ENCODE peak calls at places on chromosomes 11 and 22, in five cellular contexts. E, B, X, J and V are unnamed samples. For H3K4me1, the result is how much of the 10 kb centered on the place peaks cover.

GRCh38 chr22:48644108-48644507 is 1183.6 kb downstream of the BRD1 start:
- DNase-seq in B (no peak), E (peak), J (no peak), X (no peak), V (no peak)

GRCh38 chr11:66752148-66752547 is 23.1 kb upstream of the SPTBN2 start:
- DNase-seq in X (no peak), B (no peak), J (no peak), E (no peak), V (no peak)

GRCh38 chr22:29443452-29443851 is 5.1 kb downstream of the RFPL1 start:
- DNase-seq in J (no peak), B (no peak), E (no peak), X (no peak), V (no peak)

GRCh38 chr11:73404048-73404447 is 27.8 kb downstream of the RELT start:
- DNase-seq in B (no peak), J (peak), X (peak), E (peak), V (no peak)

GRCh38 chr11:95387319-95387718 is 156.3 kb upstream of the SESN3 start:
- DNase-seq in E (no peak), B (no peak), X (no peak), J (no peak), V (no peak)

GRCh38 chr11:43631732-43632131 is 48.8 kb upstream of the HSD17B12 start:
- DNase-seq in J (no peak), X (no peak), B (no peak), E (no peak), V (no peak)

GRCh38 chr11:105862736-105863367 is 159.2 kb downstream of the MSANTD4 start:
- DNase-seq in X (no peak), B (no peak), E (peak), J (no peak), V (no peak)

GRCh38 chr11:50192743-50193142 is 160.1 kb downstream of the OR4C45 start:
- DNase-seq in X (no peak), B (no peak), E (no peak), J (no peak), V (no peak)

GRCh38 chr22:46052801-46053562 is 76.0 kb upstream of the WNT7B start:
- DNase-seq in J (peak), X (peak), E (no peak), B (peak), V (no peak)

GRCh38 chr11:68143310-68143689 is 22.1 kb upstream of the CHKA start:
- DNase-seq in X (no peak), J (no peak), E (no peak), B (no peak), V (no peak)

GRCh38 chr22:45781459-45781858 is 109.8 kb downstream of the ATXN10 start:
- DNase-seq in J (no peak), X (no peak), B (no peak), E (no peak), V (no peak)

GRCh38 chr22:37549704-37550059 is 10.6 kb upstream of the CDC42EP1 start:
- DNase-seq in X (peak), B (peak), E (peak), J (peak), V (no peak)

GRCh38 chr11:118621071-118621815 is 13.8 kb downstream of the PHLDB1 start:
- DNase-seq in J (peak), B (peak), X (peak), E (peak), V (no peak)

DNA sequence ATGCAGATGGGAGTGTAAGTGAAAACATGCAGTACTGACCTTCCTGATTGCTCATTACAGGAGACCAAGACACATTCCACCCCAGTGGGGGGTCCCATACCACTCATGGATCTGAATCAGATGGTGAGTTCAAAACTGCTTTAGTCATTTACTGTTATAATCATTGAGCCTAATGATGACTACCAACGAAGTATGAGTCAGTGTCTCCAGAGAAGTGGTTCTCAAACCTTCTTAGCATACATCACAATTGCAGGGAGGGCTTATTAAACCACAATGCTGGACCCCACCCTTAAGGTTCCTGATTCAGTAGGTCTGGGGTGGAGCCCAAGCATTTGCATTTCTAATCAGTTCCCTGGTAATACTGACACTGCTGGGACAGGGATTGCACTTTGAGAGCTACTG is 75.8 kb downstream of the CD44 start:
- DNase-seq in B (no peak), J (no peak), X (no peak), E (peak), V (no peak)
- H3K27ac ChIP-seq in B (no peak), J (no peak), X (no peak), E (no peak), V (no peak)

GRCh38 chr11:60878245-60879101 is 11.1 kb downstream of the ZP1 start:
- DNase-seq in X (no peak), B (no peak), J (no peak), E (no peak), V (no peak)
- H3K4me1 ChIP-seq in X (under half), B (under half), J (under half), E (under half), V (under half)

DNA sequence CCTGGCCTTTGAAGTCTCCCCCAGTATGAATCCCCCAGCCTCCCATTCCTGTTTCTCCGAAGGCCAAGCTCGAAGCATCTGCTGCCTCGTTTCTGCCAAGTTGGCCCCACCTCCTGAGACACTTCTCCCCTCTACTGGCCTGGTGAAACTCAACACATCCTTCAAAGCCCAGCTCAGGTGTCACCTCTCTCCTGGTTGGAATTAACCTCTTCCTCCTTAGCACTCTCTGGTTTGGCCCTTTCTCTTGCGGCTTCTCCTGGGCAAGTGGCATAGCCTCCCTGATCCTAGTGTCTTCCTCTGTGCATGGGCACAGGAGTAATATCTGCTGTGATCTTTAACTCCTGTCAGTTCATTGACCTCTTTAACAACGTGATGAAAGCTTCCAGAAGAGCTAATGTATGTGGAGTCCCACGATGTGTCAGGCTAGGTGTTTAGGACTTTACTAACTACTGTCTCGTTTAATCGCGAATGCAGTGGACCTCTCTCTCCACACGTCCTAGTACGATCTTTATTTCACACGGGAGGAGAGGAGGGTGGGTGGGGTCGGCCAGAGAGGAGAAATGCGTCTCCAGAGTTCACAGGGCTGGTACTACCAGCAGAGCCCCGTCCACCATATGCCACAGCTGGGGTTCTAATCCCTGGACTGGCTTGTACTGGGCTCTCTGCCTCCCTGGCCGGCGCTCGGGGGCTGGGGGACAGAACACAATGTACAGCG is 824 bp upstream of the PTPRJ start:
- DNase-seq in E (peak), B (peak), J (no peak), X (no peak), V (no peak)
- H3K27ac ChIP-seq in E (peak), B (peak), J (no peak), X (peak), V (no peak)

GRCh38 chr22:17559188-17559587 is 4.1 kb upstream of the SLC25A18 start:
- DNase-seq in X (no peak), B (no peak), J (no peak), E (no peak), V (no peak)
- H3K4me1 ChIP-seq in X (under half), B (under half), J (under half), E (under half), V (under half)

GRCh38 chr11:26234451-26234850 is 97.5 kb upstream of the ANO3 start:
- DNase-seq in X (no peak), E (no peak), B (no peak), J (no peak), V (no peak)
- H3K27ac ChIP-seq in X (no peak), E (no peak), B (no peak), J (no peak), V (no peak)

DNA sequence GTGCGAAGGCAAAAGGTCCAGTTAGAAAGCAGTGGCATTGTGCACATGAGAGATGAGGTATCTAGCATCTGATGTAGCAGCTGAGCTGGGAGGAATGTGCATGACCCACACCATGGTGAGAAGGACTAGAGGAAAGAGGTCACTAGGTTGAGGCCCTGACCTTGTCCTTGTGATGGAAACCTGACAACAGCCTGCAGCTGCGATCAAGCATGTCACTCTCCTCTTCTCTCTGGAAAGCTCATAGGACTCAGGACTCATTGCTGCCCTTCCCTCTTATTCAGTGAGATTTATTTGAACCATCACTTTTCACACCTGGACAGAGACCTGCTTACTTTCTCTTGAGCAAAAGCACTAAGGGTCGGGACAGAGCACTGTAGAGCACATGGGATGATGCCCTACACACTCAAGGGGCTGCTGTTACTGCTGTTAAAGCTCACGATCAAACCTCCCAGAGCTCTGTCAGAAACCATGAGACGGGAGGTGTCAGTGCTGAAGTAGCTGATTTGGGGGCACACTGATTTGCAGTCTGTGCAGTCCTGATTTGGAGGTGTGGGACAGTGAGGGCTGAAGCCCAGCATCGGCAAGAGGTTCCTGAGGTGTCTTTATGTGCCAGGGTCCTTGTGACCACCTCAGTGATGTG is 104.3 kb downstream of the VPREB1 start:
- DNase-seq in J (no peak), B (no peak), X (no peak), E (no peak), V (no peak)
- H3K4me1 ChIP-seq in J (under half), B (under half), X (under half), E (under half), V (under half)